ENCODE peak calls at places on chromosome 20, in five cellular contexts. Z is GM12878, V is HCT116, I is breast epithelium, W is endothelial cell of umbilical vein. H is an unnamed sample.

GRCh38 chr20:59412896-59413295 is 112.5 kb downstream of the EDN3 start:
- DNase-seq in W (no peak), Z (no peak), V (no peak), I (no peak), H (no peak)

GRCh38 chr20:10061641-10062040 is 26.9 kb downstream of the ANKEF1 start:
- DNase-seq in W (no peak), V (no peak), I (no peak), Z (no peak), H (no peak)

GRCh38 chr20:10111144-10111771 is 76.5 kb downstream of the ANKEF1 start:
- DNase-seq in I (no peak), W (no peak), V (no peak), Z (no peak), H (peak)

GRCh38 chr20:63858393-63859165 is 2.7 kb upstream of the ABHD16B start:
- DNase-seq in Z (no peak), I (no peak), W (peak), V (no peak), H (no peak)

GRCh38 chr20:53839423-53840176 is 230.8 kb downstream of the BCAS1 start:
- DNase-seq in I (no peak), V (no peak), Z (peak), W (no peak), H (peak)

GRCh38 chr20:17500271-17500670 is 30.9 kb downstream of the BFSP1 start:
- DNase-seq in W (no peak), V (no peak), Z (no peak), I (no peak), H (no peak)

GRCh38 chr20:22348010-22348409 is 236.4 kb downstream of the FOXA2 start:
- DNase-seq in Z (no peak), V (no peak), W (no peak), I (no peak), H (no peak)

GRCh38 chr20:38536310-38536709 is 44.7 kb upstream of the ADIG start:
- DNase-seq in Z (no peak), I (no peak), V (no peak), W (no peak), H (no peak)

GRCh38 chr20:12068146-12068545 is 150.5 kb downstream of the BTBD3 start:
- DNase-seq in Z (no peak), I (no peak), W (no peak), V (no peak), H (no peak)

GRCh38 chr20:45098096-45098773 is 2.7 kb downstream of the KCNS1 start:
- DNase-seq in I (no peak), Z (no peak), W (peak), V (no peak), H (peak)

GRCh38 chr20:49297605-49298530 is 20.0 kb upstream of the ZNFX1 start:
- DNase-seq in W (no peak), V (no peak), Z (no peak), I (no peak), H (no peak)

GRCh38 chr20:17530716-17531536 is at the start of gene BFSP1:
- DNase-seq in Z (no peak), V (no peak), I (peak), W (peak), H (peak)

GRCh38 chr20:19275630-19276071 is 63.2 kb downstream of the SLC24A3 start:
- DNase-seq in I (peak), Z (no peak), V (no peak), W (no peak), H (peak)

GRCh38 chr20:36684747-36685146 is 38.8 kb upstream of the SLA2 start:
- DNase-seq in I (no peak), W (no peak), Z (no peak), V (no peak), H (no peak)

GRCh38 chr20:50342638-50343102 is 152.0 kb downstream of the CEBPB start:
- DNase-seq in V (no peak), Z (no peak), I (no peak), W (no peak), H (no peak)

GRCh38 chr20:50344232-50345071 is 153.8 kb downstream of the CEBPB start:
- DNase-seq in V (no peak), Z (no peak), W (no peak), I (no peak), H (no peak)

GRCh38 chr20:50341880-50342637 is 151.4 kb downstream of the CEBPB start:
- DNase-seq in I (no peak), V (no peak), Z (no peak), W (no peak), H (no peak)

GRCh38 chr20:50343125-50343489 is 152.5 kb downstream of the CEBPB start:
- DNase-seq in V (no peak), Z (no peak), W (no peak), I (no peak), H (no peak)

DNA sequence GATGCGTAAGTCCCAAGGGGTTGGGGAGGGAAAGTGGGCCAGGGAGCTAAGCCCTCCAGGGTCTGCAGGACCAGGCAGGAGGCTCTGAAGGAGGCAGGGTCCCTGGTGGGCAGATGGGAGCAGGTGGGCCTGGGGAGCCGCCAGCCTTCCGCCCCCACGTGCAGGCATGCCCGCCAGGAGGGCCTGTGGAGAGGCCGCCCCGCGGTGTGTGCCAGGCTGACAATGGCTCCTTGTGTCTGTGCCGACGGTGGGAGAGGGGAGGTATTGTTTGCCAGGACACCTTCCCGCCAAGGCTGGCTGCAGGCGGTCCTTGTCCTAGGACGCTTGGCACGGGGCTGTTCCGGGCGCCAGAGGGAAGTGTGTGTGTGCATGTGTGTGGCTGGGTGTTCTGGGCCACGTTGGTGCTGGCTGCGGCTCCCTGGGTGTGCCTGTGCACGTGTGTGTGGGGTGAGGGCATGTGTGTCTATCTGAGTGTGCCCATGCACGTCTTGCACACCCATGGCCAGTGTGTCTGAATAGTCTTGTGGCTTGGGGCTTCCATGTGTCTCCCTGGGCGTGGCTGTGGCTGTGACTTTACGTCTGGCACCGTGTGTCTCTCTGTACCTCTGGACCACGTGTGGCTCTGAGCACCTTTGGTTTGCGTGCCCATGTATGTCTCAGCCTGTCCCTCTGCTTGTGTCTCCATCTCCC is 153.0 kb downstream of the CEBPB start:
- DNase-seq in I (peak), W (no peak), Z (no peak), V (no peak), H (no peak)
- TF ChIP-seq CTCF in I (peak), W (no peak), Z (no peak), V (no peak), H (no peak)

DNA sequence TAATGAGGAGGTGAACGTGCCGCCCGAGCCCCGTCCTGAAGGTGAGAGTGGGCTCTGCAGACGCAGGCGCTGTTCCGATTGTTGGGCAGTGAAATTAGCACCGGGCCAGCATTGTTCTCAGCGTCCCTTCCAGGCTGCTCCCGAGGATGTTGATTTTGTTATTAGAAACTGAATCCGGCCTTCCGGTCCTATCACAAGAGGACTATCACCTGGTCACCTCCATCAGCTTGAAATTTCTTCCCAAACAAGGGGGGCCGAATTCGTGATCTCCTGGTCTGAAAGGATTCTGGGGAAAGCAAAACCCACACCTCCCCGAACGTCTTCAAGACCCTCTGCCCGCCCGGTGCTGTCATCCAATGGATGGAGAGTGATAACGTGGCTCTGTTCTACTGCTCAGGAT is 186.0 kb downstream of the TAF4 start:
- DNase-seq in V (no peak), Z (no peak), W (no peak), I (no peak), H (no peak)
- TF ChIP-seq POLR2AphosphoS5 in V (no peak), Z (no peak), W (no peak), I (no peak), H (no peak)

GRCh38 chr20:2751347-2751867 is 49.0 kb downstream of the CPXM1 start:
- DNase-seq in Z (no peak), V (no peak), I (no peak), W (no peak), H (no peak)

GRCh38 chr20:2753456-2754040 is 46.9 kb downstream of the CPXM1 start:
- DNase-seq in I (no peak), Z (no peak), W (no peak), V (no peak), H (no peak)

GRCh38 chr20:2750343-2751251 is 49.8 kb downstream of the CPXM1 start:
- DNase-seq in V (no peak), Z (no peak), I (no peak), W (peak), H (peak)

GRCh38 chr20:2752631-2753455 is 47.6 kb downstream of the CPXM1 start:
- DNase-seq in W (peak), Z (no peak), I (no peak), V (peak), H (no peak)

DNA sequence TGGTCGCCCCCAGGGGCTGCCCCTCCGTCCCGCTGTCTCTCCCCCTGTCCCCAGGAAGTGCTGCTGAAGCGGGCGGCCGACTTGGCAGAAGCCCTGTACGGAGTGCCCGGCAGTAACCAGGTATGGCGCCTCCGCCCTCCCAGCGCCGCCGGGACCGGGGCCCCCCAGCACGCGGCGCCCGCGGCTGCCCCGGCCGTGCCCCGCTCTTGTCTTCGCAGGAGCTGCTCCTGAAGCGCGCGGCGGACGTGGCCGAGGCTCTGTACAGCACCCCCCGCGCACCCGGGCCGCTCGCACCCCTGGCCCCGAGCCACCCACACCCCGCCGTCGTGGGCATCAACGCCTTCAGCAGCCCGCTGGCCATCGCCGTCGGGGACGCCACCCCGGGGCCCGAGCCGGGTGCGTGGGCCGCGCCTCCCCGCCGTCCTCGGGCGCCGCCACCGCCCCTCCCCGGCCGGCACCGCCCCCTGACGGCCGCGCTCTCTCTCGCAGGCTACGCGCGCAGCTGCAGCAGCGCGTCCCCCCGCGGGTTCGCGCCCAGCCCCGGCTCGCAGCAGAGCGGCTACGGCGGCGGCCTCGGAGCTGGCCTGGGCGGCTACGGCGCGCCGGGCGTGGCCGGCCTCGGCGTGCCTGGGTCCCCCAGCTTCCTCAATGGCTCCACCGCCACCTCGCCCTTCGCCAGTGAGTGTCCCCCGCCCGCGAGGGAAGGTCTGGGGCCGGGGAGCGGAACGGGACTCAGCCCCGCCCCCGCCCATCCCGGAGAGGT is 48.4 kb downstream of the CPXM1 start:
- DNase-seq in Z (no peak), W (no peak), I (no peak), V (no peak), H (peak)
- TF ChIP-seq CTCF in Z (no peak), W (no peak), I (no peak), V (no peak), H (no peak)

DNA sequence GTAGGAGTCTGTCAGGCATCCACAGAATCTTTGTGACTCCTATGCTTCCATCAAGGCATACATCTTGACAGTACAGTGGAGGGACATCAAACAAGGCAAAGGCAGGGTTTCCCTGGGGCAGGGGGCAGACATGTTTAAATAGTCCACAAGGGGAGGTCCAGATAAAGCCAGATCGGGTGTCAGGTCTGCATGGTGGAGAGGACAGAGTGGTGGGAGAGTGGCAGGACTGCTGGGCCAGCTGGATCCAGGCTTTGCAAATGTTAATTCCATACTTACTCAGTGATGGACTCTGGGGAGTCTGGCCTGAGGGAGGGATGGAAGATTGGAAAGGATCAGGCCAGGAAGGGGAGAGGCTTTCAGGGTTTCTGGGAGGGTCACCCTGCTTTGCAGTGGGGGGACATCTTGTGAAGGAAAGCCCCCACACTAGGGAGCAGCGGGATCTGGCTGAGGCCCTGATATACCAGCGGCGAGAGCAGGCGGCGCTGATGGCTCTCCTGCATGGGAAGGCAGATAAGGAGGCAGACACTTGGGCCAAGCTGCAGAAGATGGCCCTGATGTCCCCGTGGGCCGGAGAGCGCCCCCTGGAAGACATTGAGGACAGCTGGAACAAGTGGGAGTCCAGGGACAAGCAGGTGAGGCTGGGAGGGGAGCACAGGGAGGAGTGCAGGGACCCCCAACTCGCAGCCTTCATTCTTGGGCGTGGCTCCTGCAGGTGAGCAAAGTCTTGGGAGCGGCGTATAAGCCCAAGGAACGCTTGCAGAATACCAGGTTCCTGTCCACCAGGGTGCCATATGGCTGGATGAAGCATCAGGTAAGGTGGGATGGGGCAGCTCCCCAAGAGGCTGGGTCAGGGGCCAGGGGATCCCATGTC is 44.6 kb downstream of the SUN5 start:
- DNase-seq in V (no peak), Z (no peak), W (no peak), I (no peak), H (no peak)
- TF ChIP-seq POLR2AphosphoS5 in V (no peak), Z (no peak), W (no peak), I (no peak), H (no peak)

DNA sequence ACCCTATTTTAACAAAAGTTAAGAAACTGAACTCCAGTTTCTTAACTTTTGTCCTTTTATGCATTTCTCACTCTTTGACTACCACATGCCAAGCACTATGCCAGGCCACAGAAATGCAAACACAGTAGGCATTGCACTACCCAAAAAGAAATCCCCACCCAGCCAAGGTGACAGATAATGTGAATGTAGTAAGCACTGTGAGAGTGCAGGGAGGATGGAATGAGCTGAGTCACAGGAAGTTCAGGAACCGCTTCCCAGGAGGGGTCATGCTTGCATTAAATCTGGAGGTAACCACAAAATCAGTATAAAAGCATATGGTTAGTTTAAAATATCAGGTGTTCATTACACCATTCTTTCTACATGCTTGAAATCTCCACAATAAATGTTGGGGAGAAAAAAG is 20.1 kb upstream of the FAM83C start:
- DNase-seq in I (no peak), V (peak), Z (peak), W (peak), H (no peak)
- TF ChIP-seq CTCF in I (no peak), V (no peak), Z (no peak), W (no peak), H (no peak)

GRCh38 chr20:3901028-3901746 is 12.0 kb downstream of the PANK2 start:
- DNase-seq in V (no peak), Z (no peak), I (no peak), W (no peak), H (no peak)
- TF ChIP-seq POLR2AphosphoS5 in V (no peak), Z (no peak), I (no peak), W (no peak), H (no peak)

GRCh38 chr20:32207626-32208498 is at the start of the genes PLAGL2 and POFUT1:
- DNase-seq in W (peak), Z (peak), I (peak), V (peak), H (peak)
- TF ChIP-seq CTCF in W (peak), Z (peak), I (no peak), V (no peak), H (peak)

GRCh38 chr20:51125774-51126173 is 102.9 kb upstream of the KCNG1 start:
- DNase-seq in W (no peak), V (no peak), Z (no peak), I (no peak), H (no peak)
- TF ChIP-seq POLR2AphosphoS5 in W (no peak), V (no peak), Z (no peak), I (no peak), H (peak)

GRCh38 chr20:13234961-13235360 is 13.9 kb downstream of the ISM1 start:
- DNase-seq in Z (no peak), W (no peak), V (no peak), I (no peak), H (no peak)

GRCh38 chr20:13231031-13231752 is 10.1 kb downstream of the ISM1 start:
- DNase-seq in Z (no peak), I (no peak), V (no peak), W (no peak), H (no peak)

GRCh38 chr20:13238001-13238653 is 17.1 kb downstream of the ISM1 start:
- DNase-seq in Z (no peak), I (no peak), V (no peak), W (no peak), H (no peak)

GRCh38 chr20:13232999-13233398 is 11.9 kb downstream of the ISM1 start:
- DNase-seq in Z (no peak), W (no peak), V (no peak), I (no peak), H (no peak)

GRCh38 chr20:13236990-13237720 is 16.1 kb downstream of the ISM1 start:
- DNase-seq in V (no peak), I (no peak), Z (no peak), W (no peak), H (no peak)
- TF ChIP-seq CTCF in V (no peak), I (no peak), Z (no peak), W (no peak), H (no peak)

DNA sequence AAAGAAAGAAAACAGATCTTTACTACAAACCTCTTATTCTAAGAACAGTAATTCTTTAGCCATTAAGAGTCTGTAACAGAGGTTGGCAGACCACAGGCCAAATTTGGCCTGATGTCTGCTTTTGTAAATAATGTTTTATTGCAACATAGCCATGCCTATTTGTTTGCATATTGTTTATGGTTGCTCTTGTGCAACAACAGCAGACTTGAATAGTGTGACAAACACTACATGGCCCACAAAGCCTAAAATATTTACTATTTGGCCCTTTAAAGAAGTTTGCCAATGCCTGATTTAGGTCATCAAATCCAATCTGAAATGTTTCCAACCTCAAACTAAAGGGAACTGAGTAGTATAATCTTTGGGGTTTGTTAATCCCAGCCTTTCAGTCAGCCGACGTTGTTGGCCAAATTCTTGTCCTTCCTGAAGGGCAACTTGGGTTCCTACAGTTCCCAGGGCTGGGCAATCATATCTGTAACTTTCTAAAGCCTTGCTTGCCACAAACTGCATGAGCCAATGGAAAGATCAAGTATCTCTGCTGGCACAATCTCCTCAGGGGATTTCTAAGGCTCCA is 33.9 kb upstream of the TBC1D20 start:
- DNase-seq in V (no peak), I (no peak), W (no peak), Z (no peak), H (peak)
- TF ChIP-seq POLR2AphosphoS5 in V (no peak), I (no peak), W (no peak), Z (no peak), H (no peak)